ENCODE peak calls at places on chromosomes 13 and 19, in seven cellular contexts. C, A, N, U, P, T and W are unnamed samples.
A peak's percentile ranks its signal among the peaks of the same experiment; 100 is the strongest.

GRCh38 chr13:113669871-113670341 is 2.9 kb downstream of the GRK1 start:
- DNase-seq in T (no peak), C (no peak), P (no peak), A (no peak), U (no peak), N (no peak), W (no peak)

GRCh38 chr19:2064788-2065524 is 13.9 kb upstream of the MKNK2 start:
- DNase-seq in U (no peak), T (no peak), C (no peak), A (no peak), P (no peak), N (no peak), W (no peak)

GRCh38 chr19:28351761-28352160 is 861.2 kb downstream of the UQCRFS1 start:
- DNase-seq in N (no peak), T (no peak), P (no peak), U (no peak), A (no peak), C (no peak), W (no peak)

GRCh38 chr19:17340302-17340870 is 3.0 kb downstream of the GTPBP3 start:
- DNase-seq in U (no peak), C (no peak), N (no peak), T (peak; percentile 77), A (peak; percentile 47), P (peak; percentile 49), W (no peak)

GRCh38 chr13:113211774-113212173 is 2.4 kb downstream of the CUL4A start:
- DNase-seq in T (no peak), N (no peak), A (peak; percentile 57), P (peak; percentile 51), C (no peak), U (no peak), W (no peak)

GRCh38 chr19:5023128-5023571 is 54.2 kb downstream of the KDM4B start:
- DNase-seq in P (no peak), A (no peak), U (no peak), C (no peak), T (no peak), N (no peak), W (no peak)

GRCh38 chr13:67043901-67044300 is 186.2 kb downstream of the PCDH9 start:
- DNase-seq in C (no peak), U (no peak), N (no peak), T (no peak), P (no peak), A (no peak), W (peak; percentile 57)

GRCh38 chr13:39296193-39296592 is 257.9 kb downstream of the NHLRC3 start:
- DNase-seq in T (no peak), N (no peak), C (no peak), A (no peak), U (no peak), P (no peak), W (no peak)

GRCh38 chr13:22114630-22115311 is 443.9 kb downstream of the FGF9 start:
- DNase-seq in U (no peak), C (peak; percentile 99), P (no peak), A (no peak), T (no peak), N (no peak), W (peak; percentile 78)

GRCh38 chr19:5292453-5292842 is 48.2 kb downstream of the PTPRS start:
- DNase-seq in P (no peak), T (no peak), C (no peak), U (no peak), A (no peak), N (no peak), W (peak; percentile 23)

GRCh38 chr13:51311957-51312520 is 27.5 kb upstream of the SERPINE3 start:
- DNase-seq in T (no peak), A (no peak), U (no peak), C (no peak), P (no peak), N (no peak), W (no peak)

GRCh38 chr13:51453959-51454703 is 1.3 kb upstream of the INTS6 start:
- DNase-seq in U (peak; percentile 12), T (no peak), C (no peak), P (no peak), N (no peak), A (peak; percentile 3), W (peak; percentile 6)

GRCh38 chr13:20544186-20544914 is 18.7 kb upstream of the CRYL1 start:
- DNase-seq in U (no peak), P (no peak), T (no peak), A (no peak), N (no peak), C (no peak), W (no peak)

GRCh38 chr13:20550799-20551198 is 16.2 kb upstream of the IFT88 start:
- DNase-seq in U (no peak), T (no peak), C (no peak), P (peak; percentile 23), A (no peak), N (no peak), W (no peak)

GRCh38 chr13:20546559-20546958 is 20.4 kb upstream of the IFT88 start:
- DNase-seq in N (no peak), U (no peak), P (no peak), T (no peak), C (no peak), A (no peak), W (no peak)

GRCh38 chr13:20553309-20553708 is 13.6 kb upstream of the IFT88 start:
- DNase-seq in A (no peak), C (no peak), T (no peak), N (no peak), U (no peak), P (peak; percentile 83), W (no peak)

DNA sequence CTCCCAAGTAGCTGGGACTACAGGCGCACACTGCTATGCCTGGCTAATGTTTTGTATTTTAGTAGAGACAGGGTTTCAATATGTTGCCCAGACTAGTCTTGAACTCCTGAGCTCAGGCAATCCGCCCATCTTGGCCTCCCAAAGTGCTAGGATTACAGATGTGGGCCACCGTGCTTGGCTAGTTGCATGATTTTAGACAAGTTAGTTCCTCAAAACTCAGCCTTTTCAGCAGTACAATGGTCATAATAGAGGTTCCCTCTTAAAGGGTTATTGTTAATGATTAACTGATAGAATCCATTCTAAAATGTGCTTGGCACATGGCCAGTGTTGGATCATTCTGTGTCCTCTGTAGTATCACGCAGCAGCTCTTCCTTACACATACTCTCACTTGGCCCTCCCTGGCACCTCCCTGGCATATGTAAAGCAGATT is 19.5 kb upstream of the IFT88 start:
- DNase-seq in N (no peak), T (no peak), A (peak; percentile 43), C (no peak), P (peak; percentile 89), U (no peak), W (no peak)
- TF ChIP-seq CEBPB in N (no peak), T (no peak), A (no peak), C (no peak), P (no peak), U (no peak), W (no peak)

GRCh38 chr13:34346626-34347025 is 528.7 kb downstream of the RFC3 start:
- DNase-seq in A (no peak), U (no peak), P (no peak), C (no peak), T (no peak), N (no peak), W (no peak)

GRCh38 chr13:34345601-34345939 is 527.6 kb downstream of the RFC3 start:
- DNase-seq in N (no peak), U (no peak), T (no peak), P (no peak), C (no peak), A (no peak), W (no peak)

GRCh38 chr13:34343413-34343812 is 525.5 kb downstream of the RFC3 start:
- DNase-seq in T (no peak), A (no peak), P (no peak), C (no peak), U (no peak), N (no peak), W (no peak)

GRCh38 chr13:34347784-34348573 is 530.0 kb downstream of the RFC3 start:
- DNase-seq in N (no peak), T (no peak), A (no peak), U (no peak), C (no peak), P (peak; percentile 5), W (no peak)

GRCh38 chr13:34344761-34345600 is 527.0 kb downstream of the RFC3 start:
- DNase-seq in C (no peak), T (no peak), P (no peak), N (no peak), U (no peak), A (no peak), W (no peak)
- H3K4me1 ChIP-seq in C (no peaks in the 10 kb centered on the region), T (no peaks in the 10 kb centered on the region), P (peaks cover 7% of the 10 kb centered on the region), N (no peaks in the 10 kb centered on the region), U (no peaks in the 10 kb centered on the region), A (peaks cover 54% of the 10 kb centered on the region), W (peaks cover 2% of the 10 kb centered on the region)

GRCh38 chr19:55208880-55209429 is 346 bp downstream of the PTPRH start:
- DNase-seq in P (no peak), U (peak; percentile 10), C (no peak), T (no peak), A (peak; percentile 60), N (no peak), W (no peak)

GRCh38 chr19:55209430-55210119 is at the start of gene PTPRH:
- DNase-seq in U (peak; percentile 12), N (no peak), T (no peak), P (no peak), C (no peak), A (peak; percentile 73), W (no peak)

GRCh38 chr19:55210120-55210493 is 806 bp upstream of the PTPRH start:
- DNase-seq in A (peak; percentile 96), U (no peak), N (peak; percentile 88), P (peak; percentile 91), C (no peak), T (no peak), W (peak; percentile 98)

GRCh38 chr19:55213547-55213946 is 4.2 kb upstream of the PTPRH start:
- DNase-seq in T (no peak), U (no peak), A (no peak), P (no peak), N (no peak), C (no peak), W (no peak)

GRCh38 chr19:55212447-55212846 is 3.1 kb upstream of the PTPRH start:
- DNase-seq in N (peak; percentile 72), A (peak; percentile 81), U (peak; percentile 80), T (no peak), C (peak; percentile 13), P (peak; percentile 64), W (no peak)
- TF ChIP-seq CTCF in N (peak; percentile 77), A (peak; percentile 36), U (peak; percentile 95), T (peak; percentile 57), C (peak; percentile 73), P (peak; percentile 91), W (peak; percentile 19)

DNA sequence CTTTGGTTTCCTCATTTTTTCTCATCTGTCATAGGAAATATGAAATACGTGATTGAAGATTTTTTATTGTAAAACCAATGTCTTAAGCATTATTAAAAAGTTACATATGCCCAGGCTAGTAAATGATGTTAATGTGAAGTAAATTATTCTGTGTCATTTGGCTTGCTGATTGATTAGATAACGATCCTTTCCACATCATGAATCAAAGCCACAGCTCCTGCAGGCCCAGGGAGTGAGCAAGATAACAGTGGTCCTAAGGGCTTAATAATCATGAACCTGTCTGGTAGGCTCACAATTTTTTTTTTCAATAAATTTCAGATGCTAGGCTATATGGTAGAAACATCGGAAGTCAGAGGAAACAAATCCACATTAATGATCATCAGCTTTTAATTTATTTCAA is 269.0 kb upstream of the SLC10A2 start:
- DNase-seq in A (no peak), C (no peak), N (no peak), P (no peak), T (no peak), U (no peak), W (no peak)
- TF ChIP-seq CEBPB in A (no peak), C (no peak), N (no peak), P (no peak), T (no peak), U (no peak), W (no peak)